ENCODE peak calls at places on chromosomes 1 and 21, in six cellular contexts. K is aorta, R is GM23248, A is heart right ventricle, W is left ventricle myocardium inferior, P is AG04450. I is an unnamed sample.

GRCh38 chr1:29280780-29281131 is 44.4 kb downstream of the PTPRU start:
- DNase-seq in K (no peak), R (peak), A (no peak), W (no peak), P (no peak), I (no peak)

GRCh38 chr1:88973520-88974137 is 18.8 kb downstream of the KYAT3 start:
- DNase-seq in K (no peak), R (peak), A (no peak), W (no peak), P (no peak), I (no peak)

GRCh38 chr1:53663525-53664300 is 75.3 kb downstream of the GLIS1 start:
- DNase-seq in K (peak), R (no peak), A (no peak), W (no peak), P (no peak), I (no peak)

GRCh38 chr1:204321665-204322064 is 38.1 kb downstream of the PLEKHA6 start:
- DNase-seq in K (no peak), R (peak), A (no peak), W (no peak), P (no peak), I (no peak)

GRCh38 chr1:189859385-189859977 is 618.2 kb downstream of the BRINP3 start:
- DNase-seq in K (no peak), R (no peak), A (no peak), W (no peak), P (no peak), I (no peak)

GRCh38 chr1:184483101-184483813 is 96.4 kb downstream of the C1orf21 start:
- DNase-seq in K (peak), R (peak), A (peak), W (no peak), P (peak), I (no peak)

GRCh38 chr1:208183977-208184901 is 59.9 kb downstream of the PLXNA2 start:
- DNase-seq in K (peak), R (peak), A (no peak), W (no peak), P (no peak), I (no peak)

GRCh38 chr1:201476670-201477344 is 7.8 kb upstream of the PHLDA3 start:
- DNase-seq in K (no peak), R (peak), A (no peak), W (no peak), P (no peak), I (no peak)

GRCh38 chr1:207414606-207415108 is 39.5 kb upstream of the CR2 start:
- DNase-seq in K (no peak), R (no peak), A (no peak), W (no peak), P (no peak), I (no peak)

GRCh38 chr21:43739648-43740435 is 20.9 kb downstream of the PDXK start:
- DNase-seq in K (no peak), R (no peak), A (no peak), W (no peak), P (no peak), I (no peak)

GRCh38 chr1:150974580-150975478 is at the start of gene CERS2:
- DNase-seq in K (peak), R (peak), A (peak), W (peak), P (no peak), I (peak)

GRCh38 chr1:78003882-78004718 is 639 bp upstream of the DNAJB4 start:
- DNase-seq in K (peak), R (peak), A (peak), W (peak), P (peak), I (peak)

GRCh38 chr1:49183489-49183888 is 406.8 kb upstream of the BEND5 start:
- DNase-seq in K (no peak), R (no peak), A (no peak), W (no peak), P (no peak), I (no peak)

DNA sequence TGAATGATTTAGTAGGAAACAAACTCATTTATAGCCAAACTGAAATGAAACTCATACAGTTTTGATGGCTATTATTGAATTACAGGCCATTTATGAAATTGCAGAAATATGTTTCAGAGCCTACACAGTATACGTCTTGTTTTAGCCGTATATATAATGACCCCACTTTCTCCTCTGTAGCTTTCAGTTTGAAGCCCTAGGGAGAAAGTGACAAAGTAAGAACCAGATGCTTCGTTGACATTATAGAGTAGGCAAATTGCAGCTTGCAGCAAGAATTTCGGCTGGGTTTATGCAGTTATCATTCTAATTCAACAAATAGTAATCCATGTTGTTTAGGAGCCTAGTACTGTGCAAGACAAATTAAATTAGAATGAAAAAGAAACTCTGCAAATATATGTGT is 836.3 kb upstream of the ADGRL4 start:
- DNase-seq in K (no peak), R (no peak), A (no peak), W (no peak), P (no peak), I (no peak)
- H3K27ac ChIP-seq in K (no peak), R (no peak), A (no peak), W (no peak), P (no peak), I (no peak)

GRCh38 chr21:33512481-33512880 is 21.0 kb upstream of the DNAJC28 start:
- DNase-seq in K (no peak), R (no peak), A (no peak), W (no peak), P (no peak), I (no peak)

GRCh38 chr21:33518899-33519298 is 23.0 kb downstream of the GART start:
- DNase-seq in K (no peak), R (no peak), A (no peak), W (no peak), P (no peak), I (no peak)

GRCh38 chr21:33510826-33511225 is 19.3 kb upstream of the DNAJC28 start:
- DNase-seq in K (no peak), R (no peak), A (no peak), W (no peak), P (no peak), I (no peak)

DNA sequence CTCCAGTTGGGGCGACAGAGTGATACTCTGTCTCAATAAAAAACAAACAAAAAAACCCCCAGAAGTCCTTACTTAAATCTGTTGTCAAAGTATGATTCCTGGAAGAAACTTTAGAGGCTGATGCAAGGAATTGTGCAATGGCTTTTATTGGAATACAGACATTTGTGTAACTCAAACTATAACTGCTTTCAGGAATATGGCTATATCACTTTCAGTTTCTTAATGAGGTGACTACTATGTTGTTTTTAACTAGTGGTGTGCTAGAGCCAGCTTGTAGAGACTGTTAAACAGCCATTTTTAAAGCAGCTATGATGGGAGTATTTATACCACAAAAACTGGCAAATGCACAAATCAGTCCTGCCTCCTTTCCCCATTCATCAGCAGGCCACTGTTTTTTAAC is 22.7 kb upstream of the DNAJC28 start:
- DNase-seq in K (no peak), R (peak), A (no peak), W (no peak), P (no peak), I (peak)
- H3K27ac ChIP-seq in K (no peak), R (no peak), A (no peak), W (no peak), P (no peak), I (no peak)

DNA sequence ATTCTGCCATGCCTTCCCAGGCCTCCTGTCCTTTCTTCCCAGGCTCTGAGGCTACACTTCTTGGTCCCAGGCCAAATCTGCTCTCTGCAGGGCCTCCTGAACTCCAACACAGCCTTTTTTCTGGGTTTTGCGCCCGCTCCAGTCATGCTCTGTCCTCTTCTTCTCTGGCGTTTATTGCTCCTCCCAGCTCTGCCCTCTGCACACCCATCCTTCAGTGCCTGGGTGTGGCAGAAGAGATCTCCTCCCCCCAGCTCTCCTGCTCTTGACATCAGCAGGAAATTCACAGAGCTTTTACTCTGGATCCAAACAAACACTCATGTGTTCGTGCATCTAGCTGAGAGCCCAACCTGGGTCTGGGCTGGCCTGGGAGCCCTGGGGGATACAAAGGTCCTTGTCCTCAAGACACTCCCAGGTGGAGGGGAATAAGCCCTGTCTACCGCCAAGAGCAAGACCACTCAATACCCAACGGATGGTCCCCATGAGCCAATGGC is 22.9 kb upstream of the EPS8L3 start:
- DNase-seq in K (no peak), R (peak), A (no peak), W (peak), P (no peak), I (no peak)
- H3K27ac ChIP-seq in K (no peak), R (no peak), A (no peak), W (no peak), P (no peak), I (peak)

DNA sequence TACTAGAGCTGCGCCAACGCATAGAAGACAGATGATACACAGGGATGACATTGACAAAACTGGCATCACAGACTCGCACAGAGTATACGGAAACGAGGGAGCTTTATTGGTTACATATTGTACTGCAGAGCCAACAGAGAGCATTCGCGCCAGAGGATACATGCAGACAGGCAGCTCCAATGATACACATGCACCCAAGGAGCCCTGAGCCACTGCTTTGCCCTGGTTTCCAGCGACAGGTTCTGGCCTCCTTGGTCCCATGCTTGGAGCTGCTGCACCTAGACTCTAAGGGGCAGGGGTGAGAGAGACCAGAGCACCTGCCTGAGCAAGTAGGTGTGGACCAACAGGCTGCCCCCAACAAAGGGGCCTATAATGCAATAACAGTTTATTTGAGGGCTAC is 65.6 kb downstream of the KDM1A start:
- DNase-seq in K (no peak), R (no peak), A (no peak), W (no peak), P (no peak), I (no peak)
- H3K27ac ChIP-seq in K (no peak), R (no peak), A (no peak), W (no peak), P (no peak), I (peak)

DNA sequence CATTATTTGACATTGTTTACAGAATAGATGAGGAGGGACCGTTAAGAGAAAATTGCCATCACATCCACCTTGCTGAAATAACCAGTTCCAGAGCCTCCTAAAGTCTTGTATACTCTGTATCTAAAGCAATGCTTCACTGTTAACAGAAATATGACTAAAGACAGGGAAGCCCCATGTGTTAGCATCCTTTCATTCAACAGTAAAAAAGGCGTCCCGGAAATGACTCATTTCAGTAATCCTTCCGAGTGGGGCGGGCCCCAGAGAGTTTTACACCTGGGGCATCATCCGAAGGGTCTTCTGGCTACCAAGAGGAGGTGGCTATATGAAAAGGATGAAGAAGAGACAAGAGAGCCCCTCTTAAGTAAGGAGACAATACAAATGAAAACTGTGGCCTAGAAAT is 227.2 kb downstream of the SLC45A1 start:
- DNase-seq in K (no peak), R (no peak), A (no peak), W (no peak), P (no peak), I (no peak)
- H3K27ac ChIP-seq in K (no peak), R (no peak), A (no peak), W (no peak), P (no peak), I (no peak)

GRCh38 chr1:229432116-229432461 is 1.8 kb downstream of the ACTA1 start:
- DNase-seq in K (no peak), R (no peak), A (no peak), W (no peak), P (no peak), I (no peak)

GRCh38 chr1:229434641-229435051 is 752 bp upstream of the ACTA1 start:
- DNase-seq in K (no peak), R (no peak), A (peak), W (peak), P (no peak), I (no peak)

GRCh38 chr1:229434005-229434640 is at the start of gene ACTA1:
- DNase-seq in K (no peak), R (no peak), A (peak), W (peak), P (no peak), I (peak)

GRCh38 chr1:229432905-229433304 is 989 bp downstream of the ACTA1 start:
- DNase-seq in K (no peak), R (no peak), A (no peak), W (no peak), P (no peak), I (no peak)

GRCh38 chr1:229433364-229434004 is 410 bp downstream of the ACTA1 start:
- DNase-seq in K (no peak), R (no peak), A (no peak), W (no peak), P (no peak), I (no peak)
- H3K27ac ChIP-seq in K (no peak), R (no peak), A (peak), W (peak), P (no peak), I (no peak)

DNA sequence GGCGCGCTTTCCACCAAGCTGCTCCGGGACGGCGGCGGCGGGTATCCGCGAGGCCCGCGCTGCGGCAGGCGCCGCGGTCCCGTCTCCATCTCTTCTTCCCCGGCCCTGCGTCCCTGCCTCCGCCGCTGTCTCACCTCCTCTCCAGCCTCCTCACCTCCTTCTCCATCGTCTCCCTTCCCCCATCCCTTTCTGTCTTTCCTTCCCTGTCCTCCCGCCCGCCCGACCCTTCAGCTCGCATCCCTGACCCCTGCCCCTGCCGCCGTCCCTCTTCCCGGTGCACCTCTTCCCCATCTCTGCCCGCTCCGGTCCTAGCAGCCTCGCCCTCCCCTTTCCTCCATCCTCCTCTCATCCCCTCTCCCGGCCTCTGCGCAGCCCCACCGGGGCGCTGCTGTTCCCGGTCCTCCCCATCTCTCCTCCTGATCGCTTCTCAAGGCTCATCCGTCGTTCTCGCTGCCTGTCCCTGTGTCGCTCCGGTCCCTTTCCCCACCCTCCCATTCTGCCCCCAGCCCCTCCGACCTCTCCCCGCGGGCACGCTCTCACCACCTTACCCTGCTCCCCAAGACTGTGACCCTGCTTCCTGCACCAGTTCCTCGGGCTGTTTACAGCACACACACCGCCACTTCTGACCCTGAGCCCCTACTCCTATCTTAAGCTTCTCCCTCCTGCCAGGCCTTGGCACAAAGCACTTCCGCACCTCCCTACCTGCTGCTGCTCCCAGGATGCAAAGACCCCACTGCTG is 758 bp upstream of the NPHP4 start:
- DNase-seq in K (peak), R (peak), A (no peak), W (no peak), P (no peak), I (no peak)
- H3K27ac ChIP-seq in K (no peak), R (no peak), A (peak), W (peak), P (no peak), I (no peak)

GRCh38 chr1:234971586-234972297 is 156.9 kb downstream of the TOMM20 start:
- DNase-seq in K (no peak), R (no peak), A (no peak), W (no peak), P (no peak), I (no peak)
- H3K27ac ChIP-seq in K (peak), R (peak), A (peak), W (peak), P (peak), I (peak)

GRCh38 chr1:87712261-87712674 is 383.6 kb downstream of the LMO4 start:
- DNase-seq in K (no peak), R (peak), A (no peak), W (no peak), P (no peak), I (no peak)
- H3K27ac ChIP-seq in K (no peak), R (no peak), A (no peak), W (no peak), P (no peak), I (no peak)

GRCh38 chr1:185966487-185966886 is 232.3 kb downstream of the HMCN1 start:
- DNase-seq in K (no peak), R (peak), A (no peak), W (no peak), P (no peak), I (peak)
- H3K27ac ChIP-seq in K (peak), R (peak), A (peak), W (peak), P (no peak), I (no peak)

I was measured in cardiac muscle cell.